ENCODE peak calls at places on chromosomes 13 and 19, in four cellular contexts. H is pancreas, L is endodermal cell, B is AG04450. O is an unnamed sample.

GRCh38 chr13:52849727-52850395 is 1.4 kb upstream of the PCDH8 start:
- DNase-seq in H (no peak), L (peak; percentile 61), B (no peak), O (no peak)

GRCh38 chr13:78190296-78190695 is 271.7 kb upstream of the EDNRB start:
- DNase-seq in H (no peak), L (no peak), B (no peak), O (no peak)

GRCh38 chr19:42422576-42423461 is 4.4 kb downstream of the LIPE start:
- DNase-seq in H (peak; percentile 78), L (peak; percentile 74), B (no peak), O (no peak)

GRCh38 chr19:19460761-19461265 is 54.5 kb downstream of the TSSK6 start:
- DNase-seq in H (no peak), L (peak; percentile 71), B (no peak), O (peak; percentile 74)

GRCh38 chr13:105363747-105364177 is 1171.7 kb downstream of the EFNB2 start:
- DNase-seq in H (no peak), L (no peak), B (no peak), O (no peak)

GRCh38 chr13:41222259-41222852 is 28.0 kb upstream of the KBTBD7 start:
- DNase-seq in H (no peak), L (peak; percentile 88), B (no peak), O (peak; percentile 58)

GRCh38 chr13:25630327-25630726 is 258.6 kb downstream of the ATP8A2 start:
- DNase-seq in H (no peak), L (no peak), B (no peak), O (no peak)

GRCh38 chr19:19540707-19541515 is 2.8 kb downstream of the CILP2 start:
- DNase-seq in H (peak; percentile 68), L (peak; percentile 97), B (no peak), O (peak; percentile 65)

GRCh38 chr19:33194527-33194883 is 375 bp downstream of the LRP3 start:
- DNase-seq in H (no peak), L (peak; percentile 71), B (no peak), O (peak; percentile 55)

GRCh38 chr13:112246731-112247470 is 129.3 kb upstream of the SPACA7 start:
- DNase-seq in H (no peak), L (no peak), B (no peak), O (no peak)

GRCh38 chr13:42747399-42747873 is 33.9 kb upstream of the FAM216B start:
- DNase-seq in H (no peak), L (no peak), B (peak; percentile 94), O (peak; percentile 97)

GRCh38 chr13:102561933-102562332 is 34.9 kb upstream of the TPP2 start:
- DNase-seq in H (no peak), L (no peak), B (no peak), O (no peak)

GRCh38 chr19:19274146-19274545 is 1.0 kb upstream of the TM6SF2 start:
- DNase-seq in H (no peak), L (peak; percentile 48), B (no peak), O (no peak)

GRCh38 chr13:67134322-67135129 is 95.6 kb downstream of the PCDH9 start:
- DNase-seq in H (no peak), L (no peak), B (no peak), O (no peak)

GRCh38 chr13:30743319-30744055 is 8.1 kb downstream of the ALOX5AP start:
- DNase-seq in H (no peak), L (no peak), B (peak; percentile 93), O (peak; percentile 98)

GRCh38 chr19:8214802-8215201 is 5.6 kb downstream of the CERS4 start:
- DNase-seq in H (no peak), L (no peak), B (no peak), O (no peak)

GRCh38 chr19:2042485-2043268 is 8.4 kb downstream of the MKNK2 start:
- DNase-seq in H (peak; percentile 90), L (no peak), B (no peak), O (no peak)

GRCh38 chr19:41535029-41535622 is 40.8 kb upstream of the CEACAM21 start:
- DNase-seq in H (no peak), L (no peak), B (no peak), O (no peak)

GRCh38 chr13:75587679-75588078 is 38.1 kb downstream of the UCHL3 start:
- DNase-seq in H (no peak), L (peak; percentile 53), B (no peak), O (no peak)

GRCh38 chr19:658916-659839 is 3.8 kb downstream of the RNF126 start:
- DNase-seq in H (peak; percentile 74), L (no peak), B (no peak), O (peak; percentile 98)

GRCh38 chr19:12815088-12815487 is 8.7 kb downstream of the RNASEH2A start:
- DNase-seq in H (no peak), L (no peak), B (no peak), O (no peak)

GRCh38 chr13:80408270-80408669 is 67.3 kb upstream of the SPRY2 start:
- DNase-seq in H (peak; percentile 32), L (peak; percentile 74), B (no peak), O (no peak)

GRCh38 chr19:35009424-35010415 is 9.6 kb downstream of the GRAMD1A start:
- DNase-seq in H (peak; percentile 44), L (no peak), B (no peak), O (no peak)

GRCh38 chr13:98214707-98215106 is 37.6 kb upstream of the RNF113B start:
- DNase-seq in H (no peak), L (no peak), B (no peak), O (no peak)

GRCh38 chr13:45040173-45040572 is 50.8 kb downstream of the GPALPP1 start:
- DNase-seq in H (no peak), L (no peak), B (no peak), O (no peak)
- H3K27ac ChIP-seq in H (no peak overlapping the region), L (no peak overlapping the region), B (no peak overlapping the region), O (no peak overlapping the region)

GRCh38 chr13:44022196-44022595 is 142.5 kb downstream of the LACC1 start:
- DNase-seq in H (no peak), L (no peak), B (no peak), O (peak; percentile 21)
- H3K27ac ChIP-seq in H (no peak overlapping the region), L (no peak overlapping the region), B (no peak overlapping the region), O (no peak overlapping the region)

GRCh38 chr19:30326076-30326710 is 46.0 kb upstream of the ZNF536 start:
- DNase-seq in H (no peak), L (peak; percentile 31), B (no peak), O (no peak)

GRCh38 chr19:30328096-30328495 is 44.1 kb upstream of the ZNF536 start:
- DNase-seq in H (no peak), L (peak; percentile 16), B (no peak), O (no peak)

GRCh38 chr19:30325657-30326056 is 46.5 kb upstream of the ZNF536 start:
- DNase-seq in H (no peak), L (peak; percentile 19), B (no peak), O (no peak)

GRCh38 chr19:30324982-30325381 is 47.2 kb upstream of the ZNF536 start:
- DNase-seq in H (no peak), L (peak; percentile 27), B (no peak), O (no peak)

DNA sequence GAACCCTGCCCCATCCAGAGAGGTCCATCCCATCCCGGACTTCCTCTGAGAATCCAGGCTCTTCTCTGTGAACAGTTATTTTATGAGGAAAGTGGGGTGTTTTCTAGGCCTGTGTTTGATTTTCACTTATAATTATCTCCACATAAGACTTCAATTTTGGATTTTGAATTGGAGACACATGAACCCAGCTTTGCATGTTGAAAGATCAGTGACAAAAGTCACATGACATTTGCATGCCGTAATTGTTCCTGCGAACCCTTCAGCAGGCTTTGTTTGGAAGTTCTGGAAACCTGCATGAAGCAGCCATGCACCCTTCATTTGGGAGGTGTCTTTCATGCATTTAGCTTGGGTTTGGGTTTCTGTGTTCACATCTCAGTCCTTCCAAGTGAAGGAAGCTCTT is 44.9 kb upstream of the ZNF536 start:
- DNase-seq in H (no peak), L (peak; percentile 19), B (no peak), O (no peak)
- H3K27ac ChIP-seq in H (no peak overlapping the region), L (no peak overlapping the region), B (no peak overlapping the region), O (no peak overlapping the region)

DNA sequence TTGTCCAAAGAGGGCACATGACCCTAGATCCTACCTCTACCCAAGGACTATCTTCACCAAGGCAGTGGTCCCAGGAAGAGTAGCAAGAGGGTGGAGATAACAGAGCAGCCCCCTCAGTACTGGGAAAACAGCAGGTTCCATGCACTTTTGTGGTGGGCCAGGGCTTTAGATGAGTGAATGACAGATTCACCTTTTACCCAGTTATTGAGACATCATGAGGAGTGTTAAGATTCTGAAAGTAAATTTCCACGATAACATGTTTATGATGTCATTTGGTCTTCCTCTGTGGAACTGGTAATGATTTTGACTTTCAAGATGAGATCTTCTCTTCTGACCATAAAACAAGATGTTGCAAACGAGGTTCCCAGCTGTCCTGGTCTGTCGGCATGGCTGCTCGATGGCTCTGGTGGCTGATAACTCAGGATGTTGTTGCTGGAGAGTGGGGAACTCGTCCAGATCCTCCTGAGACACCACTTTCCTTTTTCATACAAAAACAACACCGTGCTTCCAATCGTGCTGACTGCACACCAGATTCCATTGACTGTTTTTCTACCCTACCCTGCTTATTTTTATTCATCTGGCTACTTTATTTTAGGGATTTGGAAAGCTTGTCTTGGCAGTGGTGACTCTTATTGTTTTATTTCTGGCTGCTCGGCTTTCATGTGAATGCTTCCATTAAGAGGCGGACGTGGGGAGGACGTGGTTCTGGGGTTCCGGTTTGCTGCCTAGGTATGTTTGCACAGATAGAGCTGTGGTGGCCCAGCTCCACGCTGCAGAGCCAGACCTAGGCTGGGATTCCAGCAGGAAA is 88.5 kb downstream of the LRCH1 start:
- DNase-seq in H (no peak), L (no peak), B (no peak), O (peak; percentile 34)
- H3K27ac ChIP-seq in H (no peak overlapping the region), L (no peak overlapping the region), B (no peak overlapping the region), O (peak overlapping the region; percentile 33)

GRCh38 chr19:47540748-47541147 is 25.9 kb upstream of the NAPA start:
- DNase-seq in H (no peak), L (no peak), B (peak; percentile 11), O (peak; percentile 43)

GRCh38 chr19:47534628-47535027 is 19.8 kb upstream of the NAPA start:
- DNase-seq in H (no peak), L (no peak), B (no peak), O (no peak)

GRCh38 chr19:47538812-47539211 is 23.9 kb upstream of the NAPA start:
- DNase-seq in H (no peak), L (no peak), B (no peak), O (no peak)

GRCh38 chr19:47539747-47540311 is 25.0 kb upstream of the NAPA start:
- DNase-seq in H (no peak), L (no peak), B (no peak), O (no peak)

DNA sequence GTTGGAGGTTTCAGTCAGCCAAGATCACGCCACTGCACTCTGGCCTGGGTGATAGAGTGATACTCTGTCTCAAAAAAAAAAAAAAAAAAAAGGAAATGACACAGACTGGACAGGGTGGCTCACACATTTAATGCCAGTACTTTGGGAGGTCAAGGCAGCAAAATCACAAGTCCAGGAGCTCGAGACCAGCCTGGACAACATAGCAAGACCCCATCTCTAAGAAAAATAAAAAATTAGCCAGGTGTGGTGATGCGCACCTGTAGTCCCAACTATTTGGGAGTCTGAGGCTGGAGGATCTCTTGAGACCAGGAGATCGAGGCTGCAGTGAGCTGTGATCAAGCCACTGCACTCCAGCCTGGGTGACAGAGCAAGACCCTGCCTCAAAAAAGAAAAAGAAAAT is 22.6 kb upstream of the NAPA start:
- DNase-seq in H (no peak), L (no peak), B (no peak), O (no peak)
- H3K27ac ChIP-seq in H (no peak overlapping the region), L (no peak overlapping the region), B (no peak overlapping the region), O (no peak overlapping the region)